ENCODE peak calls at places on chromosomes 11 and 22, in nine cellular contexts. I is aorta; A is stimulated activated CD4-positive, alpha-beta T cell treated with anti-CD3 and anti-CD28 coated beads, Interleukin-12 subunit alpha, Interleukin-12 subunit beta, amount 100 ng/mL, for 4 hours; Z is stimulated activated CD8-positive, alpha-beta memory T cell treated with anti-CD3 and anti-CD28 coated beads, Interleukin-2, amount 100 ng/mL, for 1 hour; B is activated CD8-positive, alpha-beta memory T cell treated with anti-CD3 and anti-CD28 coated beads for 1 hour; N is psoas muscle; Y is left lung; L is HEK293T; R is neural crest cell. H is an unnamed sample.

GRCh38 chr11:121716060-121716459 is 263.3 kb upstream of the SORL1-AS1 start:
- DNase-seq in I (no peak), A (no peak), Z (no peak), B (no peak), N (no peak), Y (no peak), L (no peak), R (no peak), H (no peak)

GRCh38 chr11:19853016-19853415 is 140.4 kb downstream of the NAV2 start:
- DNase-seq in I (no peak), A (no peak), Z (no peak), B (no peak), N (no peak), Y (no peak), L (no peak), R (no peak), H (no peak)

GRCh38 chr11:112784323-112785073 is 176.7 kb upstream of the NCAM1 start:
- DNase-seq in I (peak; percentile 88), A (no peak), Z (no peak), B (no peak), N (peak; percentile 65), Y (no peak), L (peak; percentile 49), R (no peak), H (peak; percentile 73)

GRCh38 chr11:102680945-102681344 is 24.6 kb downstream of the MMP27 start:
- DNase-seq in I (no peak), A (no peak), Z (no peak), B (no peak), N (no peak), Y (no peak), L (no peak), R (no peak), H (no peak)

GRCh38 chr11:62854825-62855570 is 15.6 kb upstream of the WDR74 start:
- DNase-seq in I (peak; percentile 24), A (no peak), Z (no peak), B (no peak), N (no peak), Y (no peak), L (no peak), R (no peak), H (no peak)

GRCh38 chr11:67648796-67649613 is 1.5 kb downstream of the ACY3 start:
- DNase-seq in I (peak; percentile 50), A (no peak), Z (no peak), B (no peak), N (no peak), Y (peak; percentile 29), L (no peak), R (no peak), H (no peak)

GRCh38 chr11:65576867-65577755 is 1.3 kb downstream of the EHBP1L1 start:
- DNase-seq in I (peak; percentile 94), A (no peak), Z (no peak), B (no peak), N (peak; percentile 95), Y (peak; percentile 97), L (no peak), R (no peak), H (peak; percentile 80)

GRCh38 chr11:1921576-1922141 is 2.2 kb downstream of the TNNT3 start:
- DNase-seq in I (peak; percentile 82), A (no peak), Z (no peak), B (no peak), N (peak; percentile 91), Y (peak; percentile 70), L (no peak), R (no peak), H (peak; percentile 73)

GRCh38 chr11:48101958-48102357 is 114.7 kb upstream of the OR4B1 start:
- DNase-seq in I (no peak), A (no peak), Z (no peak), B (no peak), N (no peak), Y (no peak), L (no peak), R (no peak), H (no peak)

GRCh38 chr22:40001800-40002577 is 7.2 kb downstream of the FAM83F start:
- DNase-seq in I (peak; percentile 42), A (no peak), Z (no peak), B (no peak), N (no peak), Y (no peak), L (no peak), R (no peak), H (no peak)

GRCh38 chr11:46347637-46348311 is 511 bp downstream of the DGKZ start:
- DNase-seq in I (peak; percentile 84), A (no peak), Z (no peak), B (no peak), N (peak; percentile 74), Y (peak; percentile 87), L (no peak), R (no peak), H (peak; percentile 74)

GRCh38 chr11:124536520-124536919 is 6.9 kb downstream of the OR8B12 start:
- DNase-seq in I (no peak), A (no peak), Z (no peak), B (no peak), N (no peak), Y (peak; percentile 36), L (no peak), R (no peak), H (peak; percentile 75)

GRCh38 chr11:44315947-44316387 is 6.0 kb upstream of the ALX4 start:
- DNase-seq in I (no peak), A (no peak), Z (no peak), B (no peak), N (peak; percentile 68), Y (no peak), L (no peak), R (no peak), H (peak; percentile 60)

GRCh38 chr11:65539401-65540289 is 14.8 kb downstream of the SCYL1 start:
- DNase-seq in I (no peak), A (no peak), Z (no peak), B (no peak), N (no peak), Y (peak; percentile 90), L (no peak), R (peak; percentile 17), H (no peak)

GRCh38 chr22:47376322-47376700 is 613.9 kb downstream of the TBC1D22A start:
- DNase-seq in I (peak; percentile 28), A (no peak), Z (no peak), B (no peak), N (no peak), Y (no peak), L (no peak), R (no peak), H (no peak)

GRCh38 chr22:40348025-40348658 is 1.8 kb downstream of the ADSL start:
- DNase-seq in I (no peak), A (peak; percentile 60), Z (peak; percentile 43), B (peak; percentile 52), N (peak; percentile 71), Y (no peak), L (peak; percentile 71), R (peak; percentile 14), H (no peak)

GRCh38 chr11:43358308-43358669 is 431 bp upstream of the TTC17 start:
- DNase-seq in I (no peak), A (no peak), Z (no peak), B (no peak), N (no peak), Y (no peak), L (no peak), R (no peak), H (no peak)

GRCh38 chr11:1458340-1459218 is 28.0 kb downstream of the MOB2 start:
- DNase-seq in I (peak; percentile 90), A (no peak), Z (no peak), B (no peak), N (peak; percentile 70), Y (no peak), L (peak; percentile 25), R (no peak), H (peak; percentile 74)

GRCh38 chr11:121591405-121592033 is 138.8 kb upstream of the SORL1-AS1 start:
- DNase-seq in I (no peak), A (peak; percentile 51), Z (peak; percentile 39), B (peak; percentile 37), N (no peak), Y (no peak), L (peak; percentile 78), R (peak; percentile 78), H (peak; percentile 70)

GRCh38 chr11:94325681-94326080 is 21.3 kb downstream of the IZUMO1R start:
- DNase-seq in I (no peak), A (peak; percentile 23), Z (peak; percentile 15), B (peak; percentile 14), N (no peak), Y (no peak), L (peak; percentile 71), R (no peak), H (no peak)

GRCh38 chr22:32325416-32325801 is 32.3 kb upstream of the RFPL3 start:
- DNase-seq in I (peak; percentile 64), A (no peak), Z (no peak), B (no peak), N (no peak), Y (no peak), L (no peak), R (no peak), H (peak; percentile 19)

GRCh38 chr11:2927493-2927800 is 1.8 kb downstream of the PHLDA2 start:
- DNase-seq in I (no peak), A (no peak), Z (no peak), B (no peak), N (peak; percentile 35), Y (no peak), L (no peak), R (no peak), H (peak; percentile 54)

GRCh38 chr11:86938900-86939880 is 16.0 kb downstream of the FZD4 start:
- DNase-seq in I (no peak), A (no peak), Z (no peak), B (no peak), N (no peak), Y (no peak), L (no peak), R (no peak), H (no peak)

GRCh38 chr11:2703487-2704141 is 3.8 kb upstream of the KCNQ1OT1 start:
- DNase-seq in I (peak; percentile 60), A (no peak), Z (no peak), B (no peak), N (peak; percentile 34), Y (peak; percentile 45), L (no peak), R (no peak), H (no peak)

GRCh38 chr22:37764622-37765021 is 43.1 kb upstream of the GCAT start:
- DNase-seq in I (no peak), A (no peak), Z (no peak), B (no peak), N (no peak), Y (no peak), L (no peak), R (no peak), H (no peak)

H was measured in tibial artery.